ENCODE peak calls at places on chromosomes 3 and 15, in six cellular contexts. M is suprapubic skin, D is HL-60, K is H1, Z is stomach, J is GM12891. T is an unnamed sample.

GRCh38 chr3:5115506-5116162 is 6.5 kb upstream of the ARL8B start:
- DNase-seq in Z (no peak), M (no peak), J (no peak), K (no peak), D (no peak), T (no peak)

GRCh38 chr3:187737401-187738088 is 7.7 kb downstream of the BCL6 start:
- DNase-seq in D (peak; percentile 23), Z (peak; percentile 80), M (peak; percentile 89), K (peak; percentile 65), J (no peak), T (peak; percentile 77)

GRCh38 chr3:86993704-86994103 is 2.8 kb upstream of the VGLL3 start:
- DNase-seq in K (no peak), M (no peak), J (no peak), Z (no peak), D (no peak), T (no peak)

GRCh38 chr3:61299343-61299742 is 48.1 kb upstream of the FHIT start:
- DNase-seq in M (no peak), J (no peak), Z (no peak), D (no peak), K (no peak), T (no peak)

GRCh38 chr3:183239046-183239445 is 14.0 kb upstream of the B3GNT5 start:
- DNase-seq in J (no peak), M (no peak), Z (no peak), K (no peak), D (no peak), T (no peak)

GRCh38 chr3:127573916-127574315 is 16.6 kb downstream of the TPRA1 start:
- DNase-seq in J (no peak), D (no peak), M (no peak), K (no peak), Z (no peak), T (no peak)

GRCh38 chr3:179069762-179070390 is 1.7 kb downstream of the ZMAT3 start:
- DNase-seq in D (no peak), Z (no peak), M (no peak), J (no peak), K (no peak), T (no peak)

GRCh38 chr3:189204467-189204866 is 32.7 kb downstream of the TPRG1 start:
- DNase-seq in J (no peak), M (no peak), Z (no peak), K (no peak), D (no peak), T (no peak)

GRCh38 chr3:72907851-72908620 is 20.2 kb downstream of the GXYLT2 start:
- DNase-seq in D (no peak), K (no peak), Z (no peak), M (peak; percentile 66), J (no peak), T (no peak)

GRCh38 chr15:64842099-64842940 is 605 bp downstream of the PLEKHO2 start:
- DNase-seq in K (no peak), J (no peak), Z (no peak), M (no peak), D (no peak), T (no peak)

GRCh38 chr3:112640864-112641751 is at the start of gene CCDC80:
- DNase-seq in K (no peak), D (no peak), J (no peak), Z (no peak), M (no peak), T (no peak)

GRCh38 chr3:183592820-183593219 is 37.3 kb upstream of the KLHL6 start:
- DNase-seq in J (no peak), K (no peak), M (no peak), Z (no peak), D (no peak), T (no peak)

GRCh38 chr3:101615525-101615924 is 41.5 kb downstream of the PCNP start:
- DNase-seq in J (no peak), D (no peak), K (peak; percentile 11), Z (no peak), M (no peak), T (no peak)

GRCh38 chr3:128376516-128376915 is 90.2 kb downstream of the DNAJB8 start:
- DNase-seq in J (no peak), M (no peak), Z (no peak), K (no peak), D (no peak), T (no peak)

GRCh38 chr3:64134882-64135281 is 90.4 kb downstream of the PRICKLE2 start:
- DNase-seq in Z (no peak), K (no peak), D (no peak), M (no peak), J (no peak), T (no peak)

GRCh38 chr3:14235896-14236295 is 57.3 kb downstream of the LSM3 start:
- DNase-seq in M (peak; percentile 85), D (no peak), Z (no peak), K (no peak), J (no peak), T (no peak)

GRCh38 chr3:14369675-14370669 is 32.4 kb upstream of the SLC6A6 start:
- DNase-seq in K (peak; percentile 70), D (no peak), M (no peak), J (no peak), Z (peak; percentile 87), T (peak; percentile 76)

GRCh38 chr15:65303687-65304392 is 637 bp upstream of the RNU5B-1 start:
- DNase-seq in K (no peak), M (peak; percentile 80), Z (peak; percentile 56), J (no peak), D (peak; percentile 63), T (peak; percentile 81)

GRCh38 chr3:141485578-141486415 is 1.0 kb upstream of the RASA2 start:
- DNase-seq in J (no peak), K (no peak), Z (no peak), D (no peak), M (no peak), T (no peak)

GRCh38 chr15:66290518-66290917 is 2.9 kb upstream of the DIS3L start:
- DNase-seq in K (no peak), M (no peak), D (no peak), J (no peak), Z (no peak), T (no peak)

GRCh38 chr15:85688703-85689102 is 106.0 kb downstream of the KLHL25 start:
- DNase-seq in Z (no peak), J (no peak), K (no peak), M (no peak), D (no peak), T (no peak)

GRCh38 chr15:101024111-101024695 is 105.0 kb downstream of the LRRK1 start:
- DNase-seq in Z (peak; percentile 23), M (peak; percentile 59), J (no peak), K (no peak), D (no peak), T (peak; percentile 13)

GRCh38 chr3:137938876-137939275 is 71.1 kb upstream of the CLDN18 start:
- DNase-seq in Z (no peak), D (no peak), K (no peak), M (no peak), J (no peak), T (no peak)

GRCh38 chr3:79297242-79297641 is 470.6 kb downstream of the ROBO1 start:
- DNase-seq in J (no peak), K (no peak), Z (no peak), D (no peak), M (no peak), T (no peak)

GRCh38 chr3:94303897-94304296 is 241.0 kb downstream of the NSUN3 start:
- DNase-seq in D (no peak), Z (no peak), M (no peak), J (no peak), K (no peak), T (no peak)

GRCh38 chr3:99638244-99638948 is at the start of gene COL8A1:
- DNase-seq in M (peak; percentile 70), D (no peak), K (peak; percentile 75), Z (no peak), J (no peak), T (peak; percentile 23)

GRCh38 chr3:189841474-189842205 is 210.5 kb downstream of the TP63 start:
- DNase-seq in D (no peak), J (no peak), M (no peak), K (no peak), Z (no peak), T (no peak)

GRCh38 chr3:171736556-171736955 is 73.7 kb downstream of the PLD1 start:
- DNase-seq in J (no peak), M (no peak), Z (no peak), D (no peak), K (no peak), T (no peak)

DNA sequence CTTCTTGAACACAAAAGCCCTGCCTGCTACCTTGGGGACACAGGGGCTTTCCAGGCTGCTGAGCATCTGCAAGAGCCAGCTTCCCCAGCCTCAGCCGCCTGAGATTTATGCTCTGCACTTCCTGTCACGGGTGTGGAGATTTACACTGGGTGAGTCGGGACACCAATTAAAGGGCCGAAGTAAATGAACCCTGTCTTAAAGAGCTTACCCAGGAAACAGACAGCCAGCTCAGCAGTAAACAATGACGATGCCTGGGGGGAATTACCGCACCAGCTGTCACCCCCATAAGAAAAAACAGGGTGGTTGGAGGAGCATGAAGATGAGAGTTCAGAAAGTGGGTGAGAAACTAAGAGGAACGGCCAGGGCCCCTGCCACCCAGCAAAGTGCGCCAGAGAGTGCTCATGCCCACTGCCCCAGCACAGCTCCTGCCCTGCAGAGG is 37.5 kb upstream of the IQSEC1 start:
- DNase-seq in K (no peak), M (peak; percentile 18), Z (no peak), J (peak; percentile 75), D (no peak), T (peak; percentile 67)
- TF ChIP-seq POLR2AphosphoS5 in K (no peak), M (no peak), Z (no peak), J (no peak), D (no peak), T (no peak)

GRCh38 chr15:98684441-98684840 is 36.1 kb downstream of the IGF1R start:
- DNase-seq in K (no peak), J (no peak), D (peak; percentile 25), M (no peak), Z (no peak), T (no peak)
- TF ChIP-seq POLR2AphosphoS5 in K (no peak), J (no peak), D (no peak), M (no peak), Z (no peak), T (no peak)

DNA sequence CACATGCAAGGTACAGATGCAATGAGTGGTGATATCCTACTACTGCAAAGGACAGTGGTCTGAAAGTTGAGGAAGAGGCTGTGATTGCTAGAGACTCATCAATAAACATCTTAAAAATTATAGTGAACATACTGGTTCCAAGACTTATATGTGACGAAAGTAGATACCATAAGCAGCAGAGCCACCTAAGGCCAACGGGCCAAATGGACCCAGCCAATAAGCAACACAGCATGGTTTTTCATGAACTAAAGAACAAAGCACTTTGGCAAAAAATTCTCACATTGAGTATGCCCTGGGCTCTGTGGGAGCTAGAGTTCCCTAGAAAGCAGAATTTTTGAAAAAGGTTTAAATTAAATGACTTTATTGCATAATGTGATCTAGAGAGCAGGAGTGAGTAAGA is 272.1 kb downstream of the SI start:
- DNase-seq in D (no peak), M (no peak), K (no peak), J (no peak), Z (no peak), T (no peak)
- TF ChIP-seq POLR2AphosphoS5 in D (no peak), M (no peak), K (no peak), J (no peak), Z (no peak), T (no peak)

GRCh38 chr3:122966045-122966444 is 61.5 kb downstream of the SEMA5B start:
- DNase-seq in K (no peak), J (no peak), M (no peak), D (no peak), Z (no peak), T (no peak)
- TF ChIP-seq POLR2AphosphoS5 in K (no peak), J (no peak), M (no peak), D (no peak), Z (no peak), T (no peak)